ENCODE peak calls at places on chromosomes 11 and 22, in nine cellular contexts. V is neural progenitor cell, P is A549, Z is transverse colon, W is lower lobe of right lung, U is HAP-1, T is AG04450, N is aorta, J is uterus. A is an unnamed sample. For H3K9me3, the result is how much of the 10 kb centered on the place peaks cover.

GRCh38 chr11:133898770-133899115 is 53.4 kb upstream of the SPATA19 start:
- DNase-seq in V (no peak), P (no peak), Z (no peak), W (peak), U (no peak), T (no peak), N (no peak), J (no peak), A (no peak)

GRCh38 chr11:61666684-61667297 is 13.4 kb upstream of the DAGLA start:
- DNase-seq in V (no peak), P (no peak), Z (no peak), W (no peak), U (no peak), T (no peak), N (no peak), J (no peak), A (no peak)

GRCh38 chr11:124676386-124676785 is 2.7 kb downstream of the SPA17 start:
- DNase-seq in V (no peak), P (no peak), Z (peak), W (no peak), U (no peak), T (no peak), N (no peak), J (peak), A (no peak)

GRCh38 chr11:76083563-76084451 is 122.5 kb downstream of the WNT11 start:
- DNase-seq in V (no peak), P (no peak), Z (no peak), W (no peak), U (no peak), T (no peak), N (no peak), J (no peak), A (no peak)

GRCh38 chr22:44050766-44051747 is 27.0 kb downstream of the PARVB start:
- DNase-seq in V (no peak), P (no peak), Z (no peak), W (no peak), U (no peak), T (no peak), N (no peak), J (no peak), A (no peak)

GRCh38 chr22:39308614-39309363 is 10.6 kb downstream of the RPL3 start:
- DNase-seq in V (no peak), P (peak), Z (peak), W (peak), U (no peak), T (peak), N (peak), J (peak), A (no peak)

GRCh38 chr11:115357066-115357465 is 147.1 kb downstream of the CADM1 start:
- DNase-seq in V (no peak), P (no peak), Z (no peak), W (no peak), U (no peak), T (no peak), N (no peak), J (no peak), A (no peak)

GRCh38 chr11:101960231-101960630 is 43.9 kb upstream of the ANGPTL5 start:
- DNase-seq in V (no peak), P (no peak), Z (no peak), W (no peak), U (no peak), T (no peak), N (no peak), J (no peak), A (no peak)

GRCh38 chr11:11324090-11324489 is 29.0 kb downstream of the CSNK2A3 start:
- DNase-seq in V (no peak), P (no peak), Z (no peak), W (no peak), U (no peak), T (no peak), N (no peak), J (no peak), A (no peak)

GRCh38 chr11:3095712-3096361 is 38.6 kb upstream of the CARS1 start:
- DNase-seq in V (peak), P (peak), Z (no peak), W (peak), U (no peak), T (peak), N (peak), J (no peak), A (no peak)

GRCh38 chr22:19896665-19897355 is 42.1 kb upstream of the GNB1L start:
- DNase-seq in V (no peak), P (no peak), Z (no peak), W (no peak), U (no peak), T (no peak), N (no peak), J (no peak), A (no peak)

GRCh38 chr11:92048415-92048814 is 176.2 kb upstream of the FAT3 start:
- DNase-seq in V (no peak), P (no peak), Z (no peak), W (no peak), U (peak), T (no peak), N (no peak), J (no peak), A (no peak)

GRCh38 chr11:57343825-57344224 is 5.7 kb downstream of the P2RX3 start:
- DNase-seq in V (no peak), P (no peak), Z (no peak), W (no peak), U (peak), T (no peak), N (peak), J (no peak), A (no peak)

GRCh38 chr11:10255388-10256125 is 38.5 kb downstream of the SBF2 start:
- DNase-seq in V (no peak), P (no peak), Z (no peak), W (no peak), U (no peak), T (no peak), N (no peak), J (no peak), A (no peak)

GRCh38 chr11:60504219-60504618 is 11.0 kb upstream of the MS4A13 start:
- DNase-seq in V (no peak), P (no peak), Z (peak), W (no peak), U (no peak), T (no peak), N (no peak), J (no peak), A (no peak)

GRCh38 chr11:1390603-1391164 is 950 bp downstream of the BRSK2 start:
- DNase-seq in V (peak), P (no peak), Z (no peak), W (no peak), U (peak), T (no peak), N (no peak), J (no peak), A (no peak)

GRCh38 chr22:32964411-32965057 is 93.6 kb downstream of the SYN3 start:
- DNase-seq in V (no peak), P (no peak), Z (no peak), W (no peak), U (no peak), T (no peak), N (no peak), J (no peak), A (no peak)

GRCh38 chr11:44950036-44950624 is 553 bp downstream of the TP53I11 start:
- DNase-seq in V (peak), P (no peak), Z (peak), W (peak), U (peak), T (no peak), N (peak), J (no peak), A (no peak)

GRCh38 chr11:71946144-71946571 is 17.3 kb downstream of the RNF121 start:
- DNase-seq in V (no peak), P (peak), Z (no peak), W (no peak), U (no peak), T (no peak), N (no peak), J (no peak), A (no peak)

GRCh38 chr11:34415538-34415937 is 23.2 kb upstream of the CAT start:
- DNase-seq in V (no peak), P (no peak), Z (no peak), W (no peak), U (no peak), T (no peak), N (no peak), J (no peak), A (no peak)

GRCh38 chr11:127308291-127308690 is 307.7 kb upstream of the KIRREL3 start:
- DNase-seq in V (no peak), P (no peak), Z (no peak), W (no peak), U (no peak), T (no peak), N (no peak), J (no peak), A (no peak)

GRCh38 chr22:19448739-19449421 is 1.4 kb upstream of the C22orf39 start:
- DNase-seq in V (peak), P (no peak), Z (no peak), W (no peak), U (no peak), T (no peak), N (no peak), J (no peak), A (no peak)

DNA sequence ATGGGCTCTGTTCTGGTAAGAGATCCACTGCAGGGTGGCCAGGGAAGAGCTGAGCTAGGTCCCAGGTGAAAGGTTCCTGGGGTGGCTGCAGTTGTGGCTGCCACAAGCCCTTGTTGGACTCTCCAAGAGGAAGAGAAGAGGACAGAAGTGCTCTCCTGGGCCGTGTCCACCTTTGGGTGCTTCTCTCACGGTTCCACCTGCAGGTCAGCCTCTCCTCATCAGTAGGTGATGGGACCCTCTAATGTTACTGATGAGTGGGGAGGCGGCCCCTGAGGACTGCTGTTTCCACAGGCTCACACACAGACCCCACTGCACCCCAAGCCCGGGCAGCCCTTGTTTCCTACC is 804.9 kb downstream of the BRD1 start:
- DNase-seq in V (no peak), P (no peak), Z (no peak), W (no peak), U (no peak), T (no peak), N (peak), J (no peak), A (no peak)
- H3K9me3 ChIP-seq in V (under half), P (under half), Z (under half), W (under half), U (under half), T (half or more), N (under half), J (under half), A (under half)

GRCh38 chr11:65089621-65090020 is 5.6 kb downstream of the ZFPL1 start:
- DNase-seq in V (no peak), P (no peak), Z (no peak), W (no peak), U (no peak), T (no peak), N (no peak), J (no peak), A (no peak)
- H3K9me3 ChIP-seq in V (under half), P (under half), Z (under half), W (under half), U (under half), T (under half), N (under half), J (under half), A (under half)

GRCh38 chr11:98194611-98195010 is 826.1 kb upstream of the CNTN5 start:
- DNase-seq in V (no peak), P (no peak), Z (no peak), W (no peak), U (no peak), T (no peak), N (no peak), J (no peak), A (no peak)
- H3K9me3 ChIP-seq in V (under half), P (under half), Z (under half), W (under half), U (under half), T (under half), N (under half), J (under half), A (under half)

DNA sequence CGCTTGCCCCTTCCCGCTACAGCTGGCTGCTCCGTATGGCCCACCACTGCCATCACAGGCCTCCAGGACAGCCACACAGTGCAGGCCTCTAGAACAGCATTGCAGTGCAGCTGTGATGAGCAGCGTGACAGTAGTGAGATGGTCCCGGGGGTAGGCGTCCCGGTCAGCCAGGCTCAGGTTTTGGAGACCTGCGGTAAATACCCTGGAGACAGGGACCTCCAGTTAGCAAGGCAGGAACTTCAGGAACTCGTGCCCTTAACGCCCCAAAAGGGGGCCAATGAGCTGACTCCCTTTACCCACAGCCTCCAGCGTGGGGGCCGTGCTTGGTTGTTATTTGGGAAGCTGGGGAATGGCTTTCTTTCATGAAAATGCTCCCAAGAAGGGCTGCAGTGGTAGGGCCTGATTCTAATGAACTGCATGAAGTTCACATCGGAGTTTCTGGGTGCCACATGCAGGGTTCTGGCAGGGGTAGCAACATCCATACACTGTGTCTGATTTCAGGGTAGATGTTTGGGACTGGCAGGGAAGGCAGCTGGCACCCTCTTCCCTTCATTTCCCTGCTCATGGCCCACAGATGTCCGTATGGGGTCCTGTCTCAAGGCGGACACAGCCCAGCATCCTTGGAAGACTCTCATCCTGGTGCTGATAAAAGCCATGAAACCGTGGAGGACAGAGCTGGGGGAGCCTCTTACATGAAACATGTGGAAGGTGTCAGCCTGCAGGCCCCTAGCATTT is 440.5 kb downstream of the TBC1D22A start:
- DNase-seq in V (no peak), P (no peak), Z (no peak), W (no peak), U (no peak), T (no peak), N (peak), J (no peak), A (no peak)
- H3K9me3 ChIP-seq in V (under half), P (under half), Z (under half), W (under half), U (under half), T (under half), N (under half), J (under half), A (under half)

GRCh38 chr11:55503449-55503848 is 50.8 kb upstream of the OR4C15 start:
- DNase-seq in V (no peak), P (no peak), Z (no peak), W (no peak), U (peak), T (no peak), N (no peak), J (no peak), A (no peak)
- H3K9me3 ChIP-seq in V (under half), P (under half), Z (under half), W (under half), U (under half), T (under half), N (under half), J (under half), A (under half)

A was measured in CD4-positive, alpha-beta T cell.